ENCODE peak calls at places on chromosomes 1 and 21, in five cellular contexts. D, G, Z, M and V are unnamed samples. For H3K4me1, the result is how much of the 10 kb centered on the place peaks cover.

GRCh38 chr1:207702317-207702716 is 49.5 kb upstream of the CD46 start:
- DNase-seq in Z (no peak), M (no peak), G (no peak), D (no peak), V (no peak)

GRCh38 chr21:42237577-42237976 is 18.6 kb downstream of the ABCG1 start:
- DNase-seq in Z (peak), G (peak), D (peak), M (no peak), V (no peak)

GRCh38 chr1:10561497-10561896 is 86.7 kb downstream of the PEX14 start:
- DNase-seq in Z (no peak), D (no peak), M (peak), G (no peak), V (no peak)

GRCh38 chr1:49051647-49052046 is 275.0 kb upstream of the BEND5 start:
- DNase-seq in D (no peak), Z (no peak), G (no peak), M (no peak), V (no peak)

GRCh38 chr1:240084337-240084736 is 7.3 kb upstream of the FMN2 start:
- DNase-seq in M (no peak), D (no peak), Z (no peak), G (no peak), V (no peak)

GRCh38 chr1:15584489-15585363 is at the start of gene AGMAT:
- DNase-seq in G (peak), D (peak), Z (peak), M (peak), V (no peak)

GRCh38 chr1:75132421-75133381 is 1.5 kb upstream of the LHX8 start:
- DNase-seq in D (no peak), G (no peak), M (no peak), Z (no peak), V (no peak)

GRCh38 chr1:156571261-156571958 is 955 bp downstream of the IQGAP3 start:
- DNase-seq in M (peak), G (no peak), Z (no peak), D (no peak), V (peak)

GRCh38 chr1:151196292-151196800 is 2.0 kb upstream of the PIP5K1A start:
- DNase-seq in M (peak), G (peak), D (peak), Z (peak), V (peak)

GRCh38 chr1:111334169-111334568 is 43.5 kb downstream of the CHIA start:
- DNase-seq in D (peak), Z (peak), M (peak), G (peak), V (peak)

GRCh38 chr1:95953005-95953404 is 719.0 kb downstream of the RWDD3 start:
- DNase-seq in G (no peak), Z (no peak), D (no peak), M (peak), V (no peak)

GRCh38 chr1:98963359-98963758 is 41.3 kb downstream of the PLPPR5 start:
- DNase-seq in Z (no peak), D (no peak), M (no peak), G (no peak), V (no peak)

GRCh38 chr21:42471716-42472330 is 24.2 kb downstream of the RSPH1 start:
- DNase-seq in D (no peak), G (no peak), Z (no peak), M (no peak), V (no peak)

GRCh38 chr1:168129933-168130332 is 6.8 kb downstream of the GPR161 start:
- DNase-seq in M (no peak), D (no peak), G (no peak), Z (no peak), V (no peak)

GRCh38 chr1:29177022-29177705 is 4.5 kb downstream of the SRSF4 start:
- DNase-seq in Z (no peak), M (no peak), G (no peak), D (peak), V (no peak)

GRCh38 chr1:12245116-12245515 is 15.3 kb downstream of the VPS13D start:
- DNase-seq in M (peak), D (no peak), Z (no peak), G (no peak), V (no peak)
- H3K4me3 ChIP-seq in M (no peak), D (no peak), Z (no peak), G (no peak), V (no peak)

GRCh38 chr1:178614286-178614685 is 101.4 kb downstream of the TEX35 start:
- DNase-seq in G (no peak), Z (no peak), D (no peak), M (no peak), V (no peak)
- H3K4me1 ChIP-seq in G (under half), Z (under half), D (under half), M (under half), V (under half)

DNA sequence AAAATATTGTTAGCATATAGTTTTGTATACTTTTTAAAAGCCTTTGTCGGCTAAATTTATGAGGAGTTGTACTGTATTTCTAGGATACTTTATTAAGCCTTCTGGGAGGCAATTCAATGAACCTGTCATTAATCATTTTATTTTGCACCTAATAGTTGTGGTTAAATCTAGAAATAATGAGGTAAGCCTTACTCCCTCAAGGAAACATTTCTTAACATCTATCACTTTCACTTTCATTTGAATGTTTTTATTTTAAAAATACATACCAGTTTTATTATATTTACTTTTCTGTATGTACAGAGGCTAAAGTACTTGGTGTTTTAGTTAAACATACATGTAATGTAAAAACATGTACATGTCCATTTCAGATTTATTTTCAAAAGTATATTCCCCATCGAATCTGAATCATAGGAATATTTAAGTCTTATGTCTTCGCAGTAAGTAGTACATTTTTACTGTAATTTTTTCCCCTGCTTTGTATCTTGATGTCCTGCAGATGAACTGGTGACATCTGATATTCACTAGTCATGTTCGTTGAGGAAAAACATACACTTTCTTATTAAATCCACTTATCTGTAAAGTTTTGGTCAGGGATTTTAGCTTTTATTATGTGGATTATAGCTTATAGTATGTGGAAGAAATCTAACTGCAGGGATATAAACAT is 82.8 kb downstream of the DISP1 start:
- DNase-seq in G (no peak), D (no peak), Z (no peak), M (peak), V (no peak)
- H3K4me3 ChIP-seq in G (peak), D (no peak), Z (no peak), M (peak), V (no peak)

DNA sequence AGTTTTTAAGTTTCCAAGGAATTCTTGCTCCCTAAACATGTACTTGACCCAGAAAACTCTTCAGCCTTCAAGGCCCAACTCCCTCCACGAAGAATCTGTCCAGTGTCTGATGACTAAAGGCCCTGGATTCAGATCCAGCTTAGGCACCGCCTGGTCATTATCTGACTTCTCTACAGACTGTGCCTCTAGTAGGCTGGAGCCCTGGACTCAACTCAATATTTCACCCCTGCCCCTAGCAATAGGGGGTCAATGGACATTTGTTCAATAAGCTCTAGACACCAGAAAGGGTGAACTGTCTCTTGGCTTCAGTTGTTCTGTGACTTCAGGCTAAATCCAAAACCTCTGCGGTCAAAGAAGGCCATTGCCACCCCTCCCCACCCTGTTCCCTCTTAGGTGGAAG is 34.5 kb downstream of the NUAK2 start:
- DNase-seq in G (no peak), Z (no peak), D (no peak), M (no peak), V (no peak)
- H3K4me1 ChIP-seq in G (half or more), Z (half or more), D (half or more), M (under half), V (half or more)